ENCODE peak calls at places on chromosomes 7 and 10, in nine cellular contexts. D is activated T-helper 1 cell treated with Interleukin-2 at 50 U/mL for 16 hours; M is uterus; V is ACHN; Z is M059J; G is IMR-90; Q is hepatocyte; S is activated CD4-positive, alpha-beta T cell treated with anti-CD3 and anti-CD28 coated beads, Interleukin-2, amount 10 ng/mL, durations not matched to agents 7 days and 5 days; J is T-helper 9 cell. F is an unnamed sample.

GRCh38 chr7:30026229-30027064 is at the start of gene FKBP14:
- DNase-seq in D (peak), M (peak), V (peak), Z (peak), G (peak), Q (peak), S (peak), J (peak), F (peak)

GRCh38 chr10:112804036-112804435 is 146.0 kb upstream of the TCF7L2 start:
- DNase-seq in D (no peak), M (no peak), V (no peak), Z (no peak), G (no peak), Q (peak), S (no peak), J (no peak), F (no peak)

GRCh38 chr7:82904871-82905270 is 257.8 kb downstream of the PCLO start:
- DNase-seq in D (no peak), M (no peak), V (no peak), Z (no peak), G (no peak), Q (no peak), S (no peak), J (no peak), F (no peak)

GRCh38 chr10:8402469-8403074 is 348.1 kb downstream of the GATA3 start:
- DNase-seq in D (no peak), M (no peak), V (no peak), Z (peak), G (no peak), Q (no peak), S (peak), J (no peak), F (no peak)

GRCh38 chr7:475951-476441 is 43.6 kb downstream of the PDGFA start:
- DNase-seq in D (no peak), M (no peak), V (no peak), Z (no peak), G (no peak), Q (no peak), S (no peak), J (no peak), F (no peak)

GRCh38 chr10:130020651-130021372 is 56.7 kb upstream of the EBF3 start:
- DNase-seq in D (no peak), M (peak), V (no peak), Z (peak), G (no peak), Q (no peak), S (no peak), J (no peak), F (no peak)

GRCh38 chr7:922334-923107 is 32.0 kb downstream of the ADAP1 start:
- DNase-seq in D (no peak), M (no peak), V (no peak), Z (no peak), G (no peak), Q (no peak), S (peak), J (peak), F (peak)

GRCh38 chr10:3935141-3935540 is 150.1 kb upstream of the KLF6 start:
- DNase-seq in D (peak), M (peak), V (no peak), Z (no peak), G (peak), Q (peak), S (peak), J (no peak), F (no peak)

GRCh38 chr7:91083855-91084644 is 180.2 kb upstream of the FZD1 start:
- DNase-seq in D (no peak), M (no peak), V (no peak), Z (peak), G (no peak), Q (peak), S (no peak), J (no peak), F (no peak)

GRCh38 chr10:115030483-115031200 is 62.5 kb upstream of the ATRNL1 start:
- DNase-seq in D (no peak), M (no peak), V (no peak), Z (no peak), G (no peak), Q (no peak), S (no peak), J (no peak), F (no peak)

GRCh38 chr10:125000366-125001312 is 58.7 kb downstream of the ZRANB1 start:
- DNase-seq in D (no peak), M (peak), V (no peak), Z (no peak), G (peak), Q (no peak), S (no peak), J (no peak), F (no peak)

GRCh38 chr10:129971381-129972144 is 7.5 kb upstream of the EBF3 start:
- DNase-seq in D (no peak), M (no peak), V (peak), Z (peak), G (peak), Q (peak), S (peak), J (no peak), F (no peak)

GRCh38 chr7:25951414-25952276 is 200.4 kb upstream of the NFE2L3 start:
- DNase-seq in D (no peak), M (no peak), V (no peak), Z (peak), G (no peak), Q (peak), S (no peak), J (no peak), F (no peak)

GRCh38 chr10:121942749-121943148 is 14.9 kb upstream of the ATE1 start:
- DNase-seq in D (no peak), M (no peak), V (no peak), Z (peak), G (peak), Q (peak), S (no peak), J (no peak), F (no peak)

GRCh38 chr10:33334839-33335549 is 527 bp upstream of the NRP1 start:
- DNase-seq in D (no peak), M (peak), V (peak), Z (peak), G (peak), Q (peak), S (no peak), J (no peak), F (no peak)

GRCh38 chr10:97224483-97225435 is 39.0 kb upstream of the SLIT1 start:
- DNase-seq in D (no peak), M (no peak), V (no peak), Z (no peak), G (peak), Q (no peak), S (no peak), J (no peak), F (no peak)

GRCh38 chr7:29968683-29969457 is 20.7 kb downstream of the SCRN1 start:
- DNase-seq in D (no peak), M (no peak), V (peak), Z (peak), G (peak), Q (no peak), S (no peak), J (no peak), F (no peak)

GRCh38 chr7:45035909-45036308 is 35.9 kb downstream of the CCM2 start:
- DNase-seq in D (no peak), M (no peak), V (no peak), Z (no peak), G (no peak), Q (no peak), S (peak), J (no peak), F (no peak)

GRCh38 chr7:150756858-150757257 is 19.6 kb downstream of the GIMAP5 start:
- DNase-seq in D (no peak), M (no peak), V (peak), Z (peak), G (no peak), Q (no peak), S (peak), J (no peak), F (no peak)

GRCh38 chr10:90125406-90125805 is 424.0 kb downstream of the KIF20B start:
- DNase-seq in D (no peak), M (no peak), V (no peak), Z (peak), G (no peak), Q (no peak), S (no peak), J (no peak), F (no peak)

GRCh38 chr7:42457663-42458062 is 220.7 kb upstream of the GLI3 start:
- DNase-seq in D (no peak), M (no peak), V (peak), Z (peak), G (no peak), Q (no peak), S (no peak), J (no peak), F (no peak)

GRCh38 chr7:12444785-12445184 is 41.1 kb upstream of the VWDE start:
- DNase-seq in D (no peak), M (no peak), V (no peak), Z (no peak), G (no peak), Q (no peak), S (no peak), J (no peak), F (no peak)

GRCh38 chr10:113681533-113682470 is 2.1 kb downstream of the CASP7 start:
- DNase-seq in D (no peak), M (no peak), V (no peak), Z (no peak), G (no peak), Q (no peak), S (peak), J (no peak), F (no peak)

GRCh38 chr7:148489678-148490077 is 100.9 kb upstream of the C7orf33 start:
- DNase-seq in D (no peak), M (no peak), V (no peak), Z (no peak), G (no peak), Q (no peak), S (no peak), J (no peak), F (no peak)

GRCh38 chr10:132062181-132062515 is 3.6 kb upstream of the JAKMIP3 start:
- DNase-seq in D (no peak), M (no peak), V (no peak), Z (no peak), G (no peak), Q (no peak), S (no peak), J (no peak), F (no peak)

GRCh38 chr7:16915405-16915804 is 33.6 kb upstream of the AGR3 start:
- DNase-seq in D (no peak), M (no peak), V (peak), Z (peak), G (peak), Q (no peak), S (no peak), J (no peak), F (no peak)

GRCh38 chr7:135441791-135442190 is 68.1 kb downstream of the CNOT4 start:
- DNase-seq in D (no peak), M (no peak), V (peak), Z (peak), G (peak), Q (peak), S (no peak), J (no peak), F (no peak)

GRCh38 chr10:42952358-42952757 is 124.5 kb upstream of the RET start:
- DNase-seq in D (no peak), M (no peak), V (peak), Z (peak), G (no peak), Q (peak), S (no peak), J (no peak), F (no peak)

GRCh38 chr7:117445206-117445605 is 17.9 kb upstream of the ASZ1 start:
- DNase-seq in D (no peak), M (no peak), V (no peak), Z (peak), G (peak), Q (peak), S (no peak), J (no peak), F (no peak)

GRCh38 chr10:5890519-5890878 is 456 bp downstream of the FBH1 start:
- DNase-seq in D (no peak), M (no peak), V (peak), Z (peak), G (no peak), Q (peak), S (peak), J (peak), F (no peak)

F was measured in T-helper 17 cell.